ENCODE peak calls at places on chromosomes 2 and 18, in nine cellular contexts. V is NAMALWA, A is A172, I is GOT3, Z is astrocyte, H is NCI-H1930, L is midbrain, T is astrocyte of the spinal cord, S is NCI-H345. G is an unnamed sample.

GRCh38 chr2:125696573-125696972 is 959.4 kb upstream of the GYPC start:
- DNase-seq in V (no peak), L (no peak), H (no peak), A (no peak), Z (no peak), I (no peak), T (no peak), S (peak; percentile 80), G (no peak)

GRCh38 chr2:177295479-177295878 is 31.0 kb upstream of the NFE2L2 start:
- DNase-seq in I (no peak), L (no peak), H (no peak), V (no peak), Z (peak; percentile 51), A (no peak), T (peak; percentile 55), S (no peak), G (no peak)

GRCh38 chr2:151306621-151307020 is 17.2 kb upstream of the NMI start:
- DNase-seq in A (peak; percentile 82), Z (peak; percentile 82), H (no peak), S (no peak), V (no peak), L (no peak), I (no peak), T (peak; percentile 77), G (no peak)

GRCh38 chr2:120461092-120461491 is 115.2 kb downstream of the INHBB start:
- DNase-seq in L (no peak), T (no peak), Z (no peak), I (no peak), A (no peak), H (no peak), V (no peak), S (no peak), G (no peak)

GRCh38 chr2:215796160-215796559 is 217.2 kb downstream of the MREG start:
- DNase-seq in V (no peak), A (peak; percentile 88), H (no peak), I (no peak), L (no peak), T (peak; percentile 97), Z (peak; percentile 85), S (peak; percentile 34), G (no peak)

GRCh38 chr2:9069496-9069991 is 66.1 kb upstream of the MBOAT2 start:
- DNase-seq in I (no peak), T (no peak), V (no peak), Z (no peak), S (peak; percentile 84), L (no peak), A (no peak), H (no peak), G (no peak)

GRCh38 chr2:71669628-71670429 is 216.5 kb downstream of the DYSF start:
- DNase-seq in V (no peak), S (no peak), I (no peak), L (no peak), Z (no peak), A (no peak), T (no peak), H (no peak), G (no peak)

GRCh38 chr2:63078852-63079606 is 28.4 kb downstream of the OTX1 start:
- DNase-seq in A (peak; percentile 4), T (no peak), I (no peak), Z (no peak), H (no peak), S (peak; percentile 4), V (peak; percentile 67), L (no peak), G (no peak)

GRCh38 chr2:219576505-219577388 is 4.6 kb downstream of the INHA start:
- DNase-seq in V (no peak), A (no peak), L (no peak), S (peak; percentile 80), Z (peak; percentile 6), H (no peak), T (no peak), I (no peak), G (no peak)

GRCh38 chr2:85851253-85851955 is 37.4 kb downstream of the ST3GAL5 start:
- DNase-seq in I (no peak), Z (no peak), A (peak; percentile 14), V (no peak), H (no peak), S (no peak), L (peak; percentile 49), T (no peak), G (no peak)

GRCh38 chr2:17579605-17580318 is 39.3 kb downstream of the VSNL1 start:
- DNase-seq in I (no peak), Z (no peak), V (no peak), L (no peak), H (no peak), S (peak; percentile 42), A (no peak), T (no peak), G (no peak)

GRCh38 chr18:1505856-1506255 is 601.2 kb downstream of the ADCYAP1 start:
- DNase-seq in Z (no peak), L (no peak), I (no peak), V (no peak), H (no peak), S (peak; percentile 64), T (no peak), A (no peak), G (no peak)

GRCh38 chr2:175373001-175373727 is 191.7 kb upstream of the ATP5MC3 start:
- DNase-seq in T (peak; percentile 68), I (no peak), A (peak; percentile 31), V (no peak), Z (peak; percentile 62), H (no peak), L (no peak), S (no peak), G (no peak)

G was measured in ascending aorta.